ENCODE peak calls at places on chromosomes 5 and 9, in five cellular contexts. Q is NCI-H1930, C is HT1080, P is activated T-cell treated with anti-CD3 and anti-CD28 coated beads for 1 hour, U is cardiac fibroblast. V is an unnamed sample.

GRCh38 chr9:119802621-119803020 is 433.4 kb upstream of the BRINP1 start:
- DNase-seq in P (no peak), C (peak; percentile 8), U (no peak), Q (no peak), V (peak; percentile 38)

GRCh38 chr5:146199216-146199815 is 4.1 kb upstream of the RBM27 start:
- DNase-seq in U (no peak), P (no peak), Q (no peak), C (no peak), V (no peak)

GRCh38 chr5:31941356-31941755 is 232.8 kb downstream of the GOLPH3 start:
- DNase-seq in Q (no peak), P (no peak), U (no peak), C (no peak), V (no peak)

GRCh38 chr5:170104710-170105109 is 987 bp upstream of the FOXI1 start:
- DNase-seq in P (no peak), Q (no peak), U (no peak), C (no peak), V (no peak)

GRCh38 chr9:6686396-6686795 is 40.9 kb upstream of the GLDC start:
- DNase-seq in P (no peak), Q (no peak), U (peak; percentile 65), C (peak; percentile 19), V (peak; percentile 16)

GRCh38 chr5:112270299-112271293 is 148.5 kb downstream of the EPB41L4A start:
- DNase-seq in Q (no peak), P (no peak), U (peak; percentile 10), C (no peak), V (no peak)

GRCh38 chr9:115880221-115880620 is 273.4 kb upstream of the PAPPA start:
- DNase-seq in U (no peak), Q (no peak), C (no peak), P (no peak), V (no peak)

GRCh38 chr5:84115727-84116126 is 269.0 kb downstream of the EDIL3 start:
- DNase-seq in U (no peak), C (no peak), P (no peak), Q (no peak), V (no peak)

GRCh38 chr9:16867571-16868311 is 2.7 kb downstream of the BNC2 start:
- DNase-seq in P (no peak), U (peak; percentile 85), C (peak; percentile 80), Q (no peak), V (no peak)

GRCh38 chr9:124894741-124895170 is 32.8 kb downstream of the ARPC5L start:
- DNase-seq in C (peak; percentile 24), U (peak; percentile 73), Q (no peak), P (peak; percentile 13), V (no peak)

GRCh38 chr5:139251281-139251687 is 42.3 kb upstream of the MATR3 start:
- DNase-seq in U (no peak), Q (no peak), C (no peak), P (peak; percentile 14), V (no peak)

GRCh38 chr5:1116109-1116735 is 4.4 kb upstream of the SLC12A7 start:
- DNase-seq in Q (no peak), C (no peak), U (no peak), P (no peak), V (no peak)

GRCh38 chr9:28779240-28779639 is 1206.0 kb upstream of the C9orf72 start:
- DNase-seq in P (no peak), C (peak; percentile 4), Q (peak; percentile 11), U (no peak), V (no peak)

GRCh38 chr5:2109566-2109965 is 226.8 kb upstream of the IRX4 start:
- DNase-seq in C (no peak), Q (no peak), U (no peak), P (no peak), V (no peak)

GRCh38 chr5:128318691-128319090 is 219.4 kb downstream of the FBN2 start:
- DNase-seq in C (no peak), U (no peak), P (no peak), Q (no peak), V (no peak)

GRCh38 chr5:60945760-60946253 is 802 bp downstream of the NDUFAF2 start:
- DNase-seq in Q (no peak), P (peak; percentile 11), C (peak; percentile 45), U (peak; percentile 67), V (peak; percentile 13)

GRCh38 chr9:87581513-87581912 is 83.8 kb downstream of the DAPK1 start:
- DNase-seq in P (no peak), U (peak; percentile 76), Q (no peak), C (no peak), V (no peak)

GRCh38 chr9:127838375-127839078 is 15.9 kb downstream of the ENG start:
- DNase-seq in C (peak; percentile 93), U (peak; percentile 99), P (no peak), Q (no peak), V (no peak)

GRCh38 chr5:134139891-134140469 is 25.5 kb downstream of the TCF7 start:
- DNase-seq in U (no peak), P (no peak), Q (no peak), C (no peak), V (no peak)

GRCh38 chr9:127979333-127980055 is 1.3 kb downstream of the EEIG1 start:
- DNase-seq in Q (no peak), P (no peak), U (peak; percentile 48), C (no peak), V (peak; percentile 50)